ENCODE peak calls at places on chromosomes 2 and 18, in ten cellular contexts. E, I, O, A, R, Q, Y, P, W and M are unnamed samples.

GRCh38 chr2:231861538-231861937 is 64.7 kb downstream of the NPPC start:
- DNase-seq in E (no peak), I (no peak), O (no peak), A (no peak), R (no peak), Q (no peak), Y (no peak), P (no peak), W (no peak), M (no peak)

GRCh38 chr2:24334245-24334633 is 26.1 kb downstream of the ITSN2 start:
- DNase-seq in E (no peak), I (no peak), O (no peak), A (no peak), R (no peak), Q (peak), Y (no peak), P (no peak), W (peak), M (peak)

GRCh38 chr2:11583840-11584529 is 50.1 kb downstream of the GREB1 start:
- DNase-seq in E (peak), I (peak), O (peak), A (peak), R (peak), Q (peak), Y (peak), P (peak), W (peak), M (peak)

GRCh38 chr2:44786045-44786817 is 155.3 kb upstream of the SIX3 start:
- DNase-seq in E (no peak), I (no peak), O (no peak), A (no peak), R (no peak), Q (no peak), Y (no peak), P (no peak), W (no peak), M (no peak)

GRCh38 chr2:30152385-30152784 is 5.6 kb downstream of the YPEL5 start:
- DNase-seq in E (no peak), I (no peak), O (no peak), A (no peak), R (no peak), Q (no peak), Y (no peak), P (no peak), W (no peak), M (no peak)

GRCh38 chr2:101119431-101119830 is 31.8 kb downstream of the TBC1D8 start:
- DNase-seq in E (peak), I (peak), O (peak), A (no peak), R (no peak), Q (peak), Y (peak), P (no peak), W (peak), M (peak)

GRCh38 chr18:2905802-2906521 is 59.2 kb downstream of the EMILIN2 start:
- DNase-seq in E (no peak), I (no peak), O (peak), A (no peak), R (peak), Q (peak), Y (no peak), P (no peak), W (peak), M (no peak)

GRCh38 chr18:59764281-59764680 is 67.1 kb upstream of the CCBE1 start:
- DNase-seq in E (no peak), I (no peak), O (no peak), A (no peak), R (no peak), Q (no peak), Y (no peak), P (no peak), W (no peak), M (no peak)

GRCh38 chr2:192145496-192145895 is 49.2 kb downstream of the TMEFF2 start:
- DNase-seq in E (no peak), I (no peak), O (no peak), A (no peak), R (no peak), Q (peak), Y (no peak), P (no peak), W (no peak), M (no peak)

GRCh38 chr2:24489942-24490673 is 946 bp upstream of the NCOA1 start:
- DNase-seq in E (no peak), I (peak), O (no peak), A (no peak), R (peak), Q (peak), Y (peak), P (no peak), W (peak), M (peak)

GRCh38 chr18:35588995-35589394 is 7.5 kb downstream of the GALNT1 start:
- DNase-seq in E (no peak), I (no peak), O (no peak), A (peak), R (no peak), Q (no peak), Y (no peak), P (no peak), W (no peak), M (no peak)
- TF ChIP-seq CTCF in E (no peak), I (no peak), O (no peak), A (peak), R (no peak), Q (peak), Y (no peak), P (peak), W (no peak), M (no peak)

DNA sequence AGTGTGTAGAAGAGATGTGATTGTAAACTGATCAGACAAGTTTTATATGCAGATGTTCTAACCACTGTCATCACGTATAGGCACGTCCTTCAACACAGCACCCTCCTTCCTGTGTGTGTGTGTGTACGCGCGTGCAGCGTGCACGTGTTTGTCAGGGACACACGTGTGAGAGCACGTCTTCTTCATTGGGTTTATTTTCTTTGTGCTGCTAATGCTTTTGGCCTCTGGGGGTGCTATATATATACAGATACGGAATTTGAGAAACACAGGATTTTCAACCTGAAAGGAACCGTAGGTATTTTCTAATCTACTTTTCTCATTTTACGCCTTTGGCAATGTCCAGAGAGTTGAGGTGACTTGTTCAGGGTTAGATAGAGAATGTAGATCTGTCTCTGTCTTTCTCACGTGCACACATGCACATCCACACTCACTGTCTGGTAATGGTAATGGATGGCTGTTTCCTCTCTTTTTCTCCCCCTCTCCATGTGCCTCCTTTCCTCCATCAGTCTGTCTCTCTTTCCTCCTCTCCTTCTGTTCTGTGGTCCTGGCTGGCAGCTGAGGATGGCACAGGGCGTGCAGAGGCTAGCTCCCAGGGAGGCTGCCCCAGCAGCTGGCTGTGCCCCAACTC is 13.4 kb upstream of the CELF4 start:
- DNase-seq in E (no peak), I (no peak), O (no peak), A (peak), R (peak), Q (peak), Y (peak), P (peak), W (peak), M (peak)
- TF ChIP-seq CTCF in E (peak), I (peak), O (no peak), A (peak), R (peak), Q (no peak), Y (peak), P (peak), W (peak), M (no peak)

GRCh38 chr2:57453929-57454328 is 592.7 kb upstream of the VRK2 start:
- DNase-seq in E (no peak), I (no peak), O (no peak), A (no peak), R (no peak), Q (peak), Y (no peak), P (no peak), W (no peak), M (peak)
- TF ChIP-seq CTCF in E (no peak), I (no peak), O (no peak), A (peak), R (peak), Q (peak), Y (no peak), P (peak), W (no peak), M (peak)

DNA sequence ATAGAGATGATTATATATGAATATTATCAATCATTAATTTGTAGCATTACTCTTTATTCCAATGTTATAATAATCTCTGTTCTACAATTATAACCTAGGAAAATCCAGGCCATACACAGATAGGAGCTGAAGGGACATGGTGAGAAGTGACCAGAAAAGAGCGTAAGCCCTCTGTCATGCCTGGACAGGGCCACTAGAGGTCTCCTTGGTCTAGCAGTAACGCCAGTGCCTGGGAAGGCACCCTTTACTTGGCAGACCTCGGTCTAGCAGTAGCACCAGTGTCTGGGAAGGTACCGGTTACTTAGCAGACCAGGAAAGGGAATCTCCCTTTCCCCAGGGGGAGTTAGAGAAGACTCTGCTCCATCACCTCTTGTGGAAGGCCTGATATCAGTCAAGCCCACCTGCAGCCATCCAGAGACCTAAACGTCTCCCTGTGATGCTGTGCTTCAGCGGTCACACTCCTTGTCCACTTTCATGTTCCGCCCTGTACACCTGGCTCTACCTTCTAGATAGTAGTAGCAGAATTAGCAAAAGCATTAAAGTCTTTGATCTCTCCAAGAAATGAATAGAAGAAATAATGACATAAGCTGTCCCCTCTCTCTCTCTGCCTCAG is 447.5 kb upstream of the FSIP2 start:
- DNase-seq in E (no peak), I (peak), O (no peak), A (peak), R (peak), Q (peak), Y (peak), P (peak), W (peak), M (peak)
- TF ChIP-seq CTCF in E (peak), I (peak), O (peak), A (peak), R (peak), Q (peak), Y (peak), P (peak), W (peak), M (peak)

GRCh38 chr2:181877181-181877664 is 14.3 kb upstream of the ITPRID2 start:
- DNase-seq in E (no peak), I (no peak), O (no peak), A (no peak), R (no peak), Q (no peak), Y (peak), P (no peak), W (no peak), M (no peak)
- TF ChIP-seq CTCF in E (no peak), I (no peak), O (no peak), A (no peak), R (no peak), Q (no peak), Y (no peak), P (no peak), W (no peak), M (no peak)